ENCODE peak calls at places on chromosome 2, in five cellular contexts. One of them, this sample, is unnamed.

GRCh38 chr2:28691774-28692281 is 59.8 kb upstream of the PPP1CB start:
- DNase-seq in CD8-positive, alpha-beta T cell: no peak
- DNase-seq in A549: peak
- DNase-seq in psoas muscle: peak
- DNase-seq in A673: peak
- DNase-seq in this sample: no peak

GRCh38 chr2:163801499-163801893 is 65.7 kb upstream of the FIGN start:
- DNase-seq in A673: no peak
- DNase-seq in CD8-positive, alpha-beta T cell: no peak
- DNase-seq in psoas muscle: no peak
- DNase-seq in A549: no peak
- DNase-seq in this sample: no peak

GRCh38 chr2:122083256-122084048 is 328.0 kb downstream of the TSN start:
- DNase-seq in psoas muscle: no peak
- DNase-seq in CD8-positive, alpha-beta T cell: no peak
- DNase-seq in A673: no peak
- DNase-seq in A549: no peak
- DNase-seq in this sample: no peak

GRCh38 chr2:38959938-38960608 is 70.4 kb downstream of the ARHGEF33 start:
- DNase-seq in psoas muscle: peak
- DNase-seq in A673: peak
- DNase-seq in A549: no peak
- DNase-seq in CD8-positive, alpha-beta T cell: peak
- DNase-seq in this sample: peak

GRCh38 chr2:218858138-218858445 is 1.5 kb upstream of the WNT6 start:
- DNase-seq in A549: no peak
- DNase-seq in psoas muscle: no peak
- DNase-seq in A673: no peak
- DNase-seq in CD8-positive, alpha-beta T cell: no peak
- DNase-seq in this sample: no peak

GRCh38 chr2:48569433-48569832 is 39.5 kb downstream of the STON1 start:
- DNase-seq in psoas muscle: no peak
- DNase-seq in CD8-positive, alpha-beta T cell: no peak
- DNase-seq in A673: no peak
- DNase-seq in A549: no peak
- DNase-seq in this sample: no peak

GRCh38 chr2:120405769-120406119 is 59.8 kb downstream of the INHBB start:
- DNase-seq in A549: no peak
- DNase-seq in A673: no peak
- DNase-seq in psoas muscle: no peak
- DNase-seq in CD8-positive, alpha-beta T cell: no peak
- DNase-seq in this sample: no peak

GRCh38 chr2:51290725-51291124 is 258.8 kb upstream of the NRXN1 start:
- DNase-seq in psoas muscle: no peak
- DNase-seq in A673: no peak
- DNase-seq in A549: no peak
- DNase-seq in CD8-positive, alpha-beta T cell: no peak
- DNase-seq in this sample: no peak

GRCh38 chr2:120476141-120476540 is 130.2 kb downstream of the INHBB start:
- DNase-seq in A673: no peak
- DNase-seq in CD8-positive, alpha-beta T cell: no peak
- DNase-seq in A549: no peak
- DNase-seq in psoas muscle: no peak
- DNase-seq in this sample: no peak

GRCh38 chr2:127158614-127159290 is 51.8 kb upstream of the BIN1 start:
- DNase-seq in A673: no peak
- DNase-seq in psoas muscle: no peak
- DNase-seq in CD8-positive, alpha-beta T cell: no peak
- DNase-seq in A549: no peak
- DNase-seq in this sample: no peak

GRCh38 chr2:46865181-46865970 is 50.2 kb downstream of the MCFD2 start:
- DNase-seq in A549: no peak
- DNase-seq in CD8-positive, alpha-beta T cell: no peak
- DNase-seq in A673: no peak
- DNase-seq in psoas muscle: no peak
- DNase-seq in this sample: no peak

GRCh38 chr2:207330912-207331311 is 165.2 kb upstream of the KLF7 start:
- DNase-seq in A549: peak
- DNase-seq in psoas muscle: peak
- DNase-seq in A673: peak
- DNase-seq in CD8-positive, alpha-beta T cell: no peak
- DNase-seq in this sample: no peak

GRCh38 chr2:241763551-241764271 is 12.9 kb upstream of the GAL3ST2 start:
- DNase-seq in psoas muscle: no peak
- DNase-seq in A549: no peak
- DNase-seq in A673: no peak
- DNase-seq in CD8-positive, alpha-beta T cell: peak
- DNase-seq in this sample: no peak

GRCh38 chr2:79453918-79454317 is 58.9 kb upstream of the CTNNA2 start:
- DNase-seq in A673: peak
- DNase-seq in psoas muscle: no peak
- DNase-seq in CD8-positive, alpha-beta T cell: no peak
- DNase-seq in A549: no peak
- DNase-seq in this sample: no peak

GRCh38 chr2:36450466-36451196 is 95.1 kb downstream of the CRIM1 start:
- DNase-seq in CD8-positive, alpha-beta T cell: no peak
- DNase-seq in A673: peak
- DNase-seq in A549: no peak
- DNase-seq in psoas muscle: no peak
- DNase-seq in this sample: no peak

GRCh38 chr2:240258685-240259084 is 118.2 kb upstream of the OTOS start:
- DNase-seq in psoas muscle: no peak
- DNase-seq in A549: no peak
- DNase-seq in A673: no peak
- DNase-seq in CD8-positive, alpha-beta T cell: no peak
- DNase-seq in this sample: no peak

DNA sequence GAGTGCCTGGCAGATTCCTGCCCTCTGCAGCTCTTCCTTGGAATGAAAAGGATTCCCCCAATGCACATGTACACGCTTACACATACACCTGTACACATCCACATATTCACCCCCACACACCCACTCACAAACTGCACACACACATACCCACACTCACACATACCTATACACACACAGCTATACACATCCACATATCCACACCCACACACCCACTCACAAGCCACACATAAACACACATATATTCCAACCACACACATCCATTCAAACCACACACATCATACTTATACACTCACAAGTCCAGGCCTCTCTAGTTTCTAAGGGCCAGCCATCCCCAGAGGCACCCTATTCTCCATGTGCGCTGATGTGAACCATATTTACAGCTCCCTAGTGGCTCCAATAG is 9.5 kb downstream of the CYRIA start:
- DNase-seq in A673: peak
- DNase-seq in A549: no peak
- DNase-seq in psoas muscle: no peak
- DNase-seq in CD8-positive, alpha-beta T cell: no peak
- DNase-seq in this sample: no peak
- H3K4me3 ChIP-seq in A673: no peak
- H3K4me3 ChIP-seq in A549: no peak
- H3K4me3 ChIP-seq in psoas muscle: no peak
- H3K4me3 ChIP-seq in CD8-positive, alpha-beta T cell: no peak
- H3K4me3 ChIP-seq in this sample: no peak

GRCh38 chr2:20439193-20439475 is 7.7 kb upstream of the RHOB start:
- DNase-seq in A549: peak
- DNase-seq in A673: no peak
- DNase-seq in psoas muscle: no peak
- DNase-seq in CD8-positive, alpha-beta T cell: no peak
- DNase-seq in this sample: no peak
- H3K4me3 ChIP-seq in A549: peak
- H3K4me3 ChIP-seq in A673: no peak
- H3K4me3 ChIP-seq in psoas muscle: no peak
- H3K4me3 ChIP-seq in CD8-positive, alpha-beta T cell: no peak
- H3K4me3 ChIP-seq in this sample: no peak

GRCh38 chr2:175847128-175847527 is 154.9 kb downstream of the LNPK start:
- DNase-seq in A549: no peak
- DNase-seq in CD8-positive, alpha-beta T cell: no peak
- DNase-seq in A673: no peak
- DNase-seq in psoas muscle: no peak
- DNase-seq in this sample: no peak
- H3K4me3 ChIP-seq in A549: no peak
- H3K4me3 ChIP-seq in CD8-positive, alpha-beta T cell: no peak
- H3K4me3 ChIP-seq in A673: no peak
- H3K4me3 ChIP-seq in psoas muscle: no peak
- H3K4me3 ChIP-seq in this sample: no peak

GRCh38 chr2:170818294-170819104 is 1.8 kb downstream of the GAD1 start:
- DNase-seq in A673: no peak
- DNase-seq in psoas muscle: no peak
- DNase-seq in CD8-positive, alpha-beta T cell: no peak
- DNase-seq in A549: no peak
- DNase-seq in this sample: no peak
- H3K4me3 ChIP-seq in A673: peak
- H3K4me3 ChIP-seq in psoas muscle: peak
- H3K4me3 ChIP-seq in CD8-positive, alpha-beta T cell: no peak
- H3K4me3 ChIP-seq in A549: peak
- H3K4me3 ChIP-seq in this sample: peak

This sample was measured in dorsolateral prefrontal cortex.